ENCODE peak calls at places on chromosomes 16 and 17, in six cellular contexts. W is NCI-H1436, A is ELR, G is kidney, P is nucleus accumbens, H is body of pancreas. O is an unnamed sample.

GRCh38 chr16:81940781-81941560 is 70.3 kb downstream of the SDR42E1 start:
- DNase-seq in P (no peak), H (no peak), W (peak), G (no peak), A (peak), O (no peak)

GRCh38 chr17:38898291-38898679 is 27.1 kb upstream of the LASP1NB start:
- DNase-seq in W (no peak), A (no peak), G (no peak), P (no peak), H (no peak), O (no peak)

GRCh38 chr16:3879887-3880564 is 487 bp downstream of the CREBBP start:
- DNase-seq in P (peak), H (peak), W (peak), A (peak), G (peak), O (peak)

GRCh38 chr17:30823425-30823824 is 1.1 kb downstream of the CRLF3 start:
- DNase-seq in P (no peak), H (no peak), G (no peak), W (no peak), A (no peak), O (no peak)

GRCh38 chr16:68434654-68435210 is 13.6 kb downstream of the SMPD3 start:
- DNase-seq in G (no peak), A (no peak), W (no peak), P (no peak), H (no peak), O (peak)

GRCh38 chr16:67173808-67174705 is 3.7 kb downstream of the NOL3 start:
- DNase-seq in W (peak), H (peak), G (peak), A (peak), P (peak), O (peak)

GRCh38 chr17:57107498-57108101 is 22.6 kb downstream of the AKAP1 start:
- DNase-seq in P (no peak), G (peak), W (peak), H (no peak), A (peak), O (peak)

GRCh38 chr17:45775576-45776011 is 8.5 kb upstream of the CRHR1 start:
- DNase-seq in H (peak), A (no peak), G (peak), W (peak), P (no peak), O (peak)

GRCh38 chr17:2055494-2056220 is 754 bp downstream of the HIC1 start:
- DNase-seq in H (peak), P (no peak), A (peak), W (no peak), G (peak), O (no peak)

GRCh38 chr16:51237861-51238378 is 86.8 kb upstream of the SALL1 start:
- DNase-seq in A (no peak), P (no peak), H (no peak), W (no peak), G (no peak), O (no peak)

GRCh38 chr17:65123757-65124675 is 13.2 kb upstream of the RGS9 start:
- DNase-seq in G (no peak), P (no peak), W (no peak), A (peak), H (no peak), O (no peak)